ENCODE peak calls at places on chromosomes 16 and 17, in six cellular contexts. X is T1000; A is naive B cell; N is hippocampal formation; U is caudate nucleus; I is naive thymus-derived CD4-positive, alpha-beta T cell. M is an unnamed sample.

GRCh38 chr16:31141489-31142108 is 6.1 kb upstream of the PRSS8 start:
- DNase-seq in N (no peak), I (no peak), X (no peak), A (peak), U (no peak), M (peak)

GRCh38 chr17:16934133-16934795 is 37.7 kb downstream of the TNFRSF13B start:
- DNase-seq in I (no peak), X (no peak), U (no peak), N (no peak), A (no peak), M (no peak)

GRCh38 chr17:18323007-18323406 is 7.9 kb downstream of the SMCR8 start:
- DNase-seq in N (no peak), A (no peak), U (no peak), X (no peak), I (no peak), M (no peak)

GRCh38 chr16:69395859-69396186 is 10.0 kb upstream of the TERF2 start:
- DNase-seq in N (no peak), X (no peak), I (no peak), U (no peak), A (no peak), M (no peak)

GRCh38 chr17:65219124-65219523 is 82.0 kb downstream of the RGS9 start:
- DNase-seq in A (no peak), U (no peak), X (no peak), I (no peak), N (no peak), M (no peak)

GRCh38 chr17:78818932-78819331 is 21.7 kb downstream of the USP36 start:
- DNase-seq in A (peak), X (no peak), U (no peak), N (no peak), I (peak), M (no peak)

GRCh38 chr17:21090889-21091618 is 35.7 kb upstream of the DHRS7B start:
- DNase-seq in X (no peak), N (peak), I (no peak), A (no peak), U (no peak), M (no peak)

GRCh38 chr17:61514491-61514890 is 62.3 kb downstream of the TBX4 start:
- DNase-seq in N (no peak), A (no peak), U (no peak), X (no peak), I (no peak), M (no peak)

GRCh38 chr17:82753201-82753464 is 1.3 kb downstream of the TBCD start:
- DNase-seq in A (no peak), X (no peak), I (no peak), N (no peak), U (no peak), M (no peak)

GRCh38 chr17:45719335-45720071 is 64.6 kb upstream of the CRHR1 start:
- DNase-seq in U (no peak), X (no peak), N (no peak), I (no peak), A (no peak), M (no peak)

GRCh38 chr17:44197980-44198720 is 1.5 kb downstream of the ATXN7L3 start:
- DNase-seq in A (peak), U (peak), N (no peak), X (peak), I (peak), M (peak)

GRCh38 chr16:47461598-47462266 is 601 bp downstream of the PHKB start:
- DNase-seq in A (peak), I (no peak), U (no peak), N (peak), X (no peak), M (peak)

GRCh38 chr16:78648517-78648916 is 549.1 kb downstream of the WWOX start:
- DNase-seq in A (no peak), I (no peak), N (no peak), U (no peak), X (no peak), M (no peak)

GRCh38 chr17:75518983-75519540 is 2.7 kb downstream of the TSEN54 start:
- DNase-seq in U (no peak), A (no peak), X (no peak), N (no peak), I (no peak), M (no peak)

GRCh38 chr16:10565167-10565566 is 15.2 kb downstream of the EMP2 start:
- DNase-seq in X (no peak), U (no peak), N (no peak), A (no peak), I (no peak), M (no peak)

GRCh38 chr17:1362065-1362848 is 37.8 kb downstream of the YWHAE start:
- DNase-seq in N (no peak), I (peak), A (peak), X (no peak), U (peak), M (no peak)

GRCh38 chr16:16973726-16974125 is 497.0 kb downstream of the XYLT1 start:
- DNase-seq in X (no peak), I (no peak), U (no peak), A (no peak), N (no peak), M (no peak)

GRCh38 chr16:10859020-10859419 is 18.0 kb upstream of the CIITA start:
- DNase-seq in A (no peak), N (no peak), I (no peak), U (no peak), X (no peak), M (no peak)

GRCh38 chr17:48752399-48753288 is 24.1 kb upstream of the HOXB13 start:
- DNase-seq in A (no peak), U (no peak), X (no peak), I (no peak), N (no peak), M (no peak)

M was measured in GM13976.